ENCODE peak calls at places on chromosomes 5 and 9, in nine cellular contexts. E is body of pancreas, H is choroid plexus epithelial cell, Q is AG09309, T is GM12865, A is thyroid gland, D is ovary, V is brain microvascular endothelial cell, P is A549. Y is an unnamed sample.

GRCh38 chr9:133494636-133495326 is 15.9 kb upstream of the SLC2A6 start:
- DNase-seq in E (no peak), D (no peak), P (no peak), Q (no peak), V (no peak), H (no peak), A (no peak), T (no peak), Y (no peak)

GRCh38 chr5:35859101-35859661 is 2.5 kb downstream of the IL7R start:
- DNase-seq in V (no peak), A (no peak), H (peak; percentile 5), Q (no peak), D (no peak), E (no peak), P (no peak), T (no peak), Y (peak; percentile 24)

GRCh38 chr5:177501874-177502678 is 4.7 kb upstream of the PDLIM7 start:
- DNase-seq in H (no peak), D (no peak), V (no peak), Q (no peak), E (no peak), P (no peak), A (no peak), T (peak; percentile 70), Y (no peak)

GRCh38 chr9:106878943-106879916 is 16.3 kb downstream of the ZNF462 start:
- DNase-seq in Q (peak; percentile 72), A (peak; percentile 68), D (peak; percentile 82), P (peak; percentile 37), T (peak; percentile 16), E (peak; percentile 37), H (peak; percentile 96), V (peak; percentile 91), Y (peak; percentile 95)

GRCh38 chr9:8904971-8905370 is 1105.4 kb upstream of the DMAC1 start:
- DNase-seq in H (no peak), D (no peak), T (no peak), Q (no peak), A (no peak), E (no peak), V (no peak), P (no peak), Y (no peak)

GRCh38 chr5:94849821-94850736 is 231.6 kb downstream of the SLF1 start:
- DNase-seq in P (peak; percentile 65), H (peak; percentile 88), D (no peak), A (no peak), T (peak; percentile 78), Q (peak; percentile 48), V (peak; percentile 45), E (no peak), Y (peak; percentile 74)

GRCh38 chr5:132539716-132540115 is 3.6 kb downstream of the IL5 start:
- DNase-seq in E (no peak), Q (no peak), V (no peak), H (no peak), A (no peak), T (no peak), D (no peak), P (no peak), Y (no peak)

GRCh38 chr9:79215819-79216218 is 355.9 kb upstream of the TLE4 start:
- DNase-seq in P (no peak), H (no peak), A (no peak), T (no peak), D (no peak), V (no peak), Q (no peak), E (no peak), Y (peak; percentile 60)

GRCh38 chr5:55582256-55582655 is 47.5 kb upstream of the PLPP1 start:
- DNase-seq in Q (no peak), H (no peak), V (no peak), A (no peak), D (no peak), E (no peak), T (peak; percentile 36), P (no peak), Y (no peak)

GRCh38 chr5:108747111-108748009 is at the start of gene FER:
- DNase-seq in P (peak; percentile 78), V (peak; percentile 90), A (peak; percentile 54), E (peak; percentile 30), H (peak; percentile 83), Q (no peak), D (no peak), T (peak; percentile 83), Y (peak; percentile 92)

GRCh38 chr5:154770111-154770510 is 14.9 kb downstream of the LARP1 start:
- DNase-seq in Q (no peak), D (no peak), V (no peak), P (no peak), E (no peak), A (no peak), T (no peak), H (no peak), Y (no peak)

GRCh38 chr5:154773314-154773713 is 18.1 kb downstream of the LARP1 start:
- DNase-seq in Q (no peak), V (no peak), D (no peak), P (no peak), T (no peak), H (no peak), A (no peak), E (no peak), Y (no peak)

GRCh38 chr5:154768207-154768606 is 13.0 kb downstream of the LARP1 start:
- DNase-seq in T (no peak), E (no peak), V (no peak), Q (no peak), H (no peak), A (no peak), P (no peak), D (no peak), Y (no peak)

GRCh38 chr5:154767537-154767936 is 12.4 kb downstream of the LARP1 start:
- DNase-seq in T (no peak), A (no peak), P (no peak), E (no peak), D (no peak), Q (no peak), H (no peak), V (no peak), Y (no peak)

GRCh38 chr5:154771383-154771901 is 16.3 kb downstream of the LARP1 start:
- DNase-seq in V (peak; percentile 87), D (peak; percentile 68), P (no peak), H (peak; percentile 84), A (peak; percentile 24), E (no peak), T (no peak), Q (peak; percentile 61), Y (peak; percentile 92)
- H3K4me3 ChIP-seq in V (no peak overlapping the region), D (no peak overlapping the region), P (no peak overlapping the region), H (no peak overlapping the region), A (no peak overlapping the region), E (no peak overlapping the region), T (no peak overlapping the region), Q (no peak overlapping the region), Y (peak overlapping the region; percentile 32)

GRCh38 chr9:121599186-121599871 is 52.1 kb upstream of the DAB2IP start:
- DNase-seq in E (peak; percentile 92), A (peak; percentile 97), P (peak; percentile 64), V (no peak), T (no peak), Q (no peak), H (no peak), D (peak; percentile 81), Y (no peak)

GRCh38 chr9:121599872-121600585 is 51.4 kb upstream of the DAB2IP start:
- DNase-seq in E (no peak), T (no peak), Q (no peak), P (no peak), H (no peak), V (no peak), D (no peak), A (peak; percentile 23), Y (no peak)

GRCh38 chr9:121597693-121598166 is 53.7 kb upstream of the DAB2IP start:
- DNase-seq in E (no peak), D (no peak), A (no peak), V (no peak), Q (no peak), T (no peak), H (no peak), P (no peak), Y (no peak)

GRCh38 chr9:121596515-121596914 is 54.9 kb upstream of the DAB2IP start:
- DNase-seq in T (no peak), V (no peak), D (no peak), H (no peak), A (no peak), E (no peak), Q (no peak), P (no peak), Y (no peak)

GRCh38 chr9:121598167-121599000 is 53.0 kb upstream of the DAB2IP start:
- DNase-seq in A (peak; percentile 93), V (peak; percentile 74), E (peak; percentile 80), H (peak; percentile 80), Q (peak; percentile 46), T (no peak), D (peak; percentile 89), P (no peak), Y (peak; percentile 55)
- TF ChIP-seq CTCF in A (no peak), V (peak; percentile 59), E (peak; percentile 17), H (peak; percentile 46), Q (peak; percentile 64), T (no peak), D (peak; percentile 34), P (no peak), Y (peak; percentile 35)

GRCh38 chr9:95282332-95282731 is 35.2 kb downstream of the FANCC start:
- DNase-seq in E (no peak), T (no peak), H (no peak), A (no peak), P (no peak), V (no peak), Q (no peak), D (no peak), Y (no peak)
- H3K4me3 ChIP-seq in E (no peak overlapping the region), T (no peak overlapping the region), H (no peak overlapping the region), A (no peak overlapping the region), P (no peak overlapping the region), V (no peak overlapping the region), Q (no peak overlapping the region), D (no peak overlapping the region), Y (no peak overlapping the region)

GRCh38 chr9:4228606-4229005 is 71.3 kb downstream of the GLIS3 start:
- DNase-seq in H (peak; percentile 78), V (peak; percentile 60), T (peak; percentile 26), P (peak; percentile 60), Q (no peak), A (no peak), D (no peak), E (no peak), Y (peak; percentile 60)
- TF ChIP-seq CTCF in H (peak; percentile 77), V (peak; percentile 68), T (peak; percentile 35), P (peak; percentile 80), Q (peak; percentile 68), A (peak; percentile 22), D (no peak), E (peak; percentile 22), Y (peak; percentile 78)

GRCh38 chr5:5316333-5316732 is 106.1 kb upstream of the ICE1 start:
- DNase-seq in D (no peak), P (no peak), H (peak; percentile 36), Q (peak; percentile 44), T (no peak), E (no peak), V (peak; percentile 61), A (no peak), Y (peak; percentile 29)
- H3K4me3 ChIP-seq in D (no peak overlapping the region), P (no peak overlapping the region), H (no peak overlapping the region), Q (no peak overlapping the region), T (no peak overlapping the region), E (no peak overlapping the region), V (no peak overlapping the region), A (no peak overlapping the region), Y (no peak overlapping the region)